ENCODE peak calls at places on chromosome 17, in ten cellular contexts. S is ascending aorta; P is BJ; O is IMR-90; F is hepatocyte; L is activated CD8-positive, alpha-beta T cell treated with anti-CD3 and anti-CD28 coated beads for 36 hours; A is CD4-positive, alpha-beta T cell; E is dorsolateral prefrontal cortex; Q is prostate gland; R is thoracic aorta. B is an unnamed sample.

GRCh38 chr17:17018612-17019429 is 23.4 kb upstream of the MPRIP start:
- DNase-seq in O (no peak), A (no peak), P (no peak), Q (peak; percentile 91), L (no peak), S (no peak), R (no peak), F (peak; percentile 74), E (no peak), B (no peak)

GRCh38 chr17:82232876-82233785 is 4.3 kb downstream of the SLC16A3 start:
- DNase-seq in R (no peak), P (no peak), F (no peak), E (no peak), A (no peak), O (no peak), L (no peak), S (no peak), Q (no peak), B (no peak)

GRCh38 chr17:41687828-41688640 is 651 bp upstream of the EIF1 start:
- DNase-seq in Q (peak; percentile 54), E (peak; percentile 74), S (no peak), R (no peak), A (peak; percentile 48), F (peak; percentile 69), O (peak; percentile 15), L (peak; percentile 82), P (no peak), B (no peak)

GRCh38 chr17:48198950-48199541 is 91.5 kb downstream of the SNX11 start:
- DNase-seq in S (no peak), O (no peak), P (no peak), Q (peak; percentile 6), L (no peak), E (no peak), R (no peak), F (no peak), A (no peak), B (no peak)

GRCh38 chr17:2250140-2251095 is 53.2 kb downstream of the SMG6 start:
- DNase-seq in R (no peak), F (no peak), O (peak; percentile 58), S (no peak), P (no peak), E (no peak), Q (no peak), A (no peak), L (peak; percentile 85), B (no peak)

GRCh38 chr17:79562117-79562805 is 48.6 kb downstream of the RBFOX3 start:
- DNase-seq in P (no peak), O (no peak), R (no peak), E (no peak), Q (no peak), L (no peak), S (no peak), A (no peak), F (no peak), B (no peak)

GRCh38 chr17:62626719-62627218 is 701 bp upstream of the MRC2 start:
- DNase-seq in R (no peak), F (peak; percentile 68), O (peak; percentile 90), E (no peak), S (no peak), L (peak; percentile 19), A (no peak), Q (no peak), P (no peak), B (no peak)

GRCh38 chr17:61467416-61468262 is 15.4 kb downstream of the TBX4 start:
- DNase-seq in A (no peak), O (peak; percentile 52), L (no peak), S (peak; percentile 7), Q (no peak), F (no peak), P (no peak), E (no peak), R (no peak), B (no peak)

GRCh38 chr17:18227635-18228034 is 2.2 kb downstream of the LLGL1 start:
- DNase-seq in P (no peak), L (no peak), Q (no peak), R (no peak), O (no peak), A (no peak), E (no peak), S (no peak), F (no peak), B (no peak)

GRCh38 chr17:60159479-60159866 is 9.7 kb downstream of the CA4 start:
- DNase-seq in L (no peak), O (no peak), A (no peak), E (no peak), Q (no peak), F (peak; percentile 3), P (no peak), R (no peak), S (no peak), B (no peak)

GRCh38 chr17:42305543-42306384 is 17.5 kb downstream of the STAT5A start:
- DNase-seq in E (no peak), A (no peak), O (no peak), R (no peak), Q (no peak), S (no peak), F (no peak), L (peak; percentile 30), P (no peak), B (no peak)

GRCh38 chr17:42531455-42532354 is 4.3 kb upstream of the NAGLU start:
- DNase-seq in E (peak; percentile 60), R (no peak), S (no peak), L (peak; percentile 64), A (no peak), Q (no peak), F (peak; percentile 86), O (peak; percentile 34), P (no peak), B (peak; percentile 57)

GRCh38 chr17:34386925-34387550 is 24.0 kb upstream of the CCL1 start:
- DNase-seq in P (no peak), O (peak; percentile 46), Q (no peak), S (peak; percentile 32), A (no peak), L (peak; percentile 26), F (no peak), E (no peak), R (no peak), B (no peak)

GRCh38 chr17:49315551-49315951 is 46.5 kb downstream of the ZNF652 start:
- DNase-seq in Q (peak; percentile 84), R (peak; percentile 48), P (peak; percentile 53), S (peak; percentile 37), E (peak; percentile 87), O (peak; percentile 91), L (peak; percentile 89), F (peak; percentile 84), A (peak; percentile 70), B (peak; percentile 38)

GRCh38 chr17:67438669-67439068 is 61.6 kb downstream of the PITPNC1 start:
- DNase-seq in S (no peak), R (no peak), F (no peak), P (no peak), A (no peak), O (no peak), E (no peak), L (no peak), Q (no peak), B (no peak)
- TF ChIP-seq CTCF in S (no peak), R (no peak), F (no peak), P (no peak), A (no peak), O (no peak), E (no peak), L (no peak), Q (no peak), B (no peak)

DNA sequence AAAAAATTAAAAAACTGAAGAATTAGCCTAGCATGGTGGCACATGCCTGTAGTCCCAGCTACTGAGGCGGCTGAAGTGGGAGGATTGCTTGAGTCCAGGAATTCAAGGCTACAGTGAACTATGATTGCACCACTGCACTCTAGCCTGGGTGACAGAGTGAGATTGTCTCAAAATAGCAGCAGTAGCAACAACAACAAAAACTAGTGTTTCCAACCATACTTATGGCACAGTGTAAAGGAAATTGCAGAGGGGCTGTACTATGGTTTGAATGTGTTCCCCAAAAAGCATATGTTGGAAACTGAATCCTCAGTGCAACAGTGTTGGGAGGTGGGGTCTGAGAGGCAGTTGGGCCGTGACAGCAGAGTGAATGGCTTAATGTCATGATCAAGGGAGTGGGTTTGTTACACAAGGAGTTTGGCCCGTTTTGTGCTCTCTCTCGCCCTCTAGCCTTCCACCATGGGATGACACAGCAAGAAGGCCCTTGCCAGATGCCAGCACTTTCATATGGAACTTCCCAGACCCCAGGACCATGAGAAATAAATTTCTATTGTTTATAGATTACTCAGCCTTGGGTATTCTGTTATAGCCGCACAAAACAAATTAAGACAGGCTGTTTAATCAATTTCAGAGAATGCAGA is 70.0 kb downstream of the PGS1 start:
- DNase-seq in L (peak; percentile 33), A (no peak), Q (no peak), S (no peak), O (no peak), R (no peak), E (no peak), F (no peak), P (no peak), B (no peak)
- TF ChIP-seq CTCF in L (peak; percentile 35), A (no peak), Q (no peak), S (no peak), O (no peak), R (no peak), E (no peak), F (no peak), P (peak; percentile 20), B (no peak)

DNA sequence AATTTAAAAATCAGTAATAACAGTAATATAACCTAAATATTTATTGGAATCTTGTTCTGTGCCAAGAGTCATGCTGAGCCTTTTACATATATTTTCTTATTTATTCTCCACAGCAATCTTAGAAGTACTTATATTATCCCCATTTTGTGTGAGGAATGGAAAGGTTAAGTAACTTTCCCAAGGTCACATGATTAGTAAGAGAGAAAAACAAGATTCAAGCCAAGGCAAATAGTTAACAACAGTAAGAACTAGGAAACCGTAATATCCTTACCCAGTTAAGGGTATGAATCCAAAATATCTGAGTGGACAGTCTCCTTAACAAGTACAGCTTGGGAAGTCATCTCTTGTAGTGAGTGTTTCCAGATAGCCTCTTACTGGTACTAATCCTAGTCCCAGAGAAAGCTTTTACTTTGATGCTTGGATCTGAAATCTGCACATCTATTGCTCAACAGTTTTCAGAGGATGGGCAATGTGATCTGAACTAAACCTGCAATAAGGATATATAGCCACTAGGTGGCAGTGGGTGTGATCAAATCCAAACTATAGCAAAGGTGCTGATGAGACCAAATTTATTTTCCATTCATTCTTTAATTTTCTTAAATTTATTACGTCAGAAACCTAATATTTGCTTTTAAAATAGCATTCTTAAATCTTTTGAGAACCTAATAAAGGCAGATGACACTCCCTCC is 23.3 kb downstream of the SHISA6 start:
- DNase-seq in F (no peak), L (no peak), A (no peak), E (no peak), R (no peak), O (no peak), S (no peak), Q (no peak), P (no peak), B (no peak)
- TF ChIP-seq CTCF in F (peak; percentile 29), L (peak; percentile 52), A (no peak), E (no peak), R (no peak), O (no peak), S (no peak), Q (peak; percentile 9), P (no peak), B (no peak)

DNA sequence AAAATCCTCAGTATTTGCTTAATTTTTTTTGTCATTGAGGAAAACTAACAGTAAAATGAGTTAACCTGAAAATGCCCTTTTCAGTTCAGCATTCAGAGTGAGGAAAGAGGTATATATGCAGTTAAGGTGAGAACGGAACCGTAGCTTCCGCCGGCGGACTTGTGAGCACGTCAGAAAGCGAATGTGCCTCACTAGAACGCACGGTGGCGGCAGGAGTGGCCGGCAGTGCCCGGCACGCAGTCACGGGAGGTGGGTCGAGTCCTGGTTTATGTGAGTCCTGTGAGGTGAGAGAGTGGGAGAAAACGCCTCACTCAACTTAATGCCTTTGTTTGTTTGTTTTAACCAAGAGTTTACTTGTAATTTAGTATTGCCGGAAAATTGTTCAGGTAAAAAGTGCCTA is 6.1 kb downstream of the SEC14L1 start:
- DNase-seq in O (no peak), Q (no peak), F (peak; percentile 69), L (no peak), P (no peak), S (no peak), E (no peak), R (no peak), A (no peak), B (no peak)
- TF ChIP-seq CTCF in O (no peak), Q (no peak), F (peak; percentile 25), L (no peak), P (no peak), S (no peak), E (no peak), R (no peak), A (no peak), B (no peak)